ENCODE peak calls at places on chromosomes 11 and 22, in six cellular contexts. A, W, G, R, I and X are unnamed samples.

GRCh38 chr11:67389477-67389876 is 2.3 kb upstream of the RAD9A start:
- DNase-seq in G (peak), W (peak), A (peak), I (peak), R (no peak), X (no peak)

GRCh38 chr22:21055564-21055834 is 9.8 kb downstream of the LRRC74B start:
- DNase-seq in A (no peak), R (no peak), I (no peak), W (no peak), G (no peak), X (no peak)

GRCh38 chr11:67436459-67437081 is 912 bp downstream of the PTPRCAP start:
- DNase-seq in G (no peak), R (no peak), A (no peak), I (peak), W (no peak), X (no peak)

GRCh38 chr11:129075757-129076156 is 116.4 kb downstream of the ARHGAP32 start:
- DNase-seq in I (no peak), A (no peak), G (no peak), R (no peak), W (no peak), X (no peak)

GRCh38 chr11:7430496-7430895 is 54.8 kb upstream of the OLFML1 start:
- DNase-seq in A (no peak), G (no peak), I (no peak), W (no peak), R (no peak), X (no peak)

GRCh38 chr11:73859671-73860070 is 17.0 kb downstream of the COA4 start:
- DNase-seq in I (no peak), W (no peak), G (no peak), A (no peak), R (no peak), X (no peak)

GRCh38 chr11:13169709-13170108 is 107.9 kb upstream of the BMAL1 start:
- DNase-seq in W (peak), R (no peak), A (no peak), G (no peak), I (no peak), X (peak)

GRCh38 chr11:134261626-134262488 is 8.5 kb downstream of the ACAD8 start:
- DNase-seq in G (peak), I (peak), R (no peak), A (peak), W (peak), X (no peak)

GRCh38 chr22:49807129-49807528 is 20.5 kb downstream of the BRD1 start:
- DNase-seq in R (no peak), W (no peak), A (no peak), G (no peak), I (no peak), X (no peak)

GRCh38 chr11:114354076-114354475 is 46.2 kb downstream of the C11orf71 start:
- DNase-seq in A (no peak), W (peak), I (no peak), R (no peak), G (no peak), X (peak)

GRCh38 chr11:129643031-129643721 is 172.5 kb upstream of the TMEM45B start:
- DNase-seq in W (peak), I (no peak), A (no peak), R (no peak), G (no peak), X (peak)

GRCh38 chr11:67699521-67699920 is 25.1 kb upstream of the ALDH3B2 start:
- DNase-seq in I (no peak), R (no peak), G (no peak), W (no peak), A (no peak), X (no peak)

GRCh38 chr11:115924744-115925567 is 420.7 kb upstream of the CADM1 start:
- DNase-seq in W (no peak), A (no peak), G (peak), I (no peak), R (no peak), X (peak)

GRCh38 chr11:30452842-30453241 is 129.9 kb downstream of the ARL14EP start:
- DNase-seq in R (no peak), A (no peak), G (no peak), W (no peak), I (no peak), X (no peak)

GRCh38 chr22:39405346-39406085 is 5.9 kb downstream of the TAB1 start:
- DNase-seq in A (no peak), I (no peak), G (no peak), R (no peak), W (peak), X (no peak)

GRCh38 chr11:20011294-20011951 is 148.9 kb downstream of the DBX1 start:
- DNase-seq in I (no peak), G (no peak), R (no peak), W (no peak), A (no peak), X (no peak)

GRCh38 chr22:19873960-19874306 is 19.3 kb upstream of the GNB1L start:
- DNase-seq in I (no peak), A (peak), G (no peak), R (no peak), W (no peak), X (no peak)

GRCh38 chr11:19988598-19988997 is 171.7 kb downstream of the DBX1 start:
- DNase-seq in A (no peak), I (no peak), R (no peak), W (peak), G (no peak), X (peak)

GRCh38 chr11:5631426-5631825 is 6.6 kb downstream of the TRIM34 start:
- DNase-seq in A (no peak), R (no peak), W (no peak), I (no peak), G (no peak), X (no peak)

GRCh38 chr11:123510579-123510905 is 80.5 kb downstream of the GRAMD1B start:
- DNase-seq in A (no peak), G (no peak), W (no peak), I (no peak), R (no peak), X (no peak)

GRCh38 chr11:120260616-120261015 is 20.7 kb downstream of the POU2F3 start:
- DNase-seq in W (no peak), R (no peak), A (no peak), I (no peak), G (no peak), X (peak)

GRCh38 chr11:70549796-70550195 is 151.5 kb downstream of the CTTN start:
- DNase-seq in G (no peak), R (no peak), W (no peak), I (no peak), A (no peak), X (no peak)

GRCh38 chr22:16933924-16934282 is 74.1 kb downstream of the GAB4 start:
- DNase-seq in G (no peak), R (peak), I (no peak), W (no peak), A (no peak), X (no peak)

GRCh38 chr22:46139895-46140350 is 10.4 kb upstream of the PPARA start:
- DNase-seq in R (no peak), G (no peak), A (peak), W (no peak), I (no peak), X (no peak)